ENCODE peak calls at places on chromosomes 4 and X, in four cellular contexts. X is K562, H is HepG2, V is GM12878. E is an unnamed sample.
A peak's percentile ranks its signal among the peaks of the same experiment; 100 is the strongest.

GRCh38 chr4:41693629-41694028 is 54.9 kb downstream of the PHOX2B start:
- DNase-seq in X (no peak), V (no peak), H (peak; percentile 16), E (peak; percentile 45)

GRCh38 chr4:181308476-181309170 is 934.6 kb upstream of the TENM3 start:
- DNase-seq in V (no peak), X (no peak), H (no peak), E (no peak)

GRCh38 chr4:1011022-1011694 is at the start of gene FGFRL1:
- DNase-seq in X (peak; percentile 88), H (peak; percentile 70), V (no peak), E (peak; percentile 69)

GRCh38 chr4:183347586-183347985 is 25.4 kb upstream of the CLDN24 start:
- DNase-seq in X (no peak), V (no peak), H (no peak), E (no peak)

GRCh38 chr4:158015241-158015640 is 157.6 kb downstream of the GASK1B start:
- DNase-seq in H (no peak), V (no peak), X (no peak), E (no peak)

GRCh38 chr4:47122592-47123291 is 91.4 kb downstream of the GABRB1 start:
- DNase-seq in X (peak; percentile 38), V (peak; percentile 21), H (peak; percentile 63), E (peak; percentile 10)

GRCh38 chr4:133154725-133155124 is 5.6 kb downstream of the PCDH10 start:
- DNase-seq in V (no peak), H (peak; percentile 4), X (no peak), E (peak; percentile 31)

GRCh38 chr4:105596676-105597075 is 44.3 kb downstream of the ARHGEF38 start:
- DNase-seq in H (no peak), V (no peak), X (no peak), E (no peak)

GRCh38 chr4:3699261-3699660 is 66.9 kb upstream of the ADRA2C start:
- DNase-seq in V (no peak), H (no peak), X (no peak), E (no peak)

GRCh38 chr4:83503974-83504373 is 19.1 kb upstream of the ABRAXAS1 start:
- DNase-seq in H (no peak), X (no peak), V (no peak), E (no peak)

GRCh38 chr4:10366628-10367027 is 90.6 kb downstream of the ZNF518B start:
- DNase-seq in X (no peak), V (no peak), H (no peak), E (no peak)

GRCh38 chr4:167717495-167717894 is 374.8 kb upstream of the ANXA10 start:
- DNase-seq in V (no peak), H (no peak), X (no peak), E (no peak)

GRCh38 chrX:44431206-44431605 is 87.7 kb upstream of the EFHC2 start:
- DNase-seq in X (no peak), V (no peak), H (peak; percentile 6), E (peak; percentile 59)

GRCh38 chr4:109465065-109465464 is 31.4 kb downstream of the SEC24B start:
- DNase-seq in H (no peak), X (no peak), V (no peak), E (no peak)

GRCh38 chrX:42176790-42177189 is 253.4 kb upstream of the CASK start:
- DNase-seq in X (no peak), H (no peak), V (no peak), E (peak; percentile 1)

GRCh38 chr4:105088110-105088879 is 58.4 kb upstream of the TET2 start:
- DNase-seq in H (no peak), V (no peak), X (no peak), E (no peak)

GRCh38 chrX:2463973-2464676 is 36.7 kb downstream of the DHRSX start:
- DNase-seq in X (peak; percentile 62), V (no peak), H (no peak), E (peak; percentile 41)

GRCh38 chrX:3653111-3653510 is 60.3 kb downstream of the PRKX start:
- DNase-seq in V (no peak), H (no peak), X (no peak), E (no peak)

GRCh38 chr4:3037957-3038451 is 36.3 kb downstream of the HTT-AS start:
- DNase-seq in H (no peak), V (no peak), X (no peak), E (no peak)

GRCh38 chr4:13860126-13860525 is 232.6 kb upstream of the BOD1L1 start:
- DNase-seq in V (no peak), X (no peak), H (peak; percentile 60), E (no peak)

GRCh38 chr4:150886597-150886996 is 128.5 kb downstream of the LRBA start:
- DNase-seq in V (no peak), H (no peak), X (no peak), E (no peak)

GRCh38 chr4:150888217-150888616 is 126.9 kb downstream of the LRBA start:
- DNase-seq in X (no peak), V (no peak), H (no peak), E (no peak)

GRCh38 chr4:150888625-150889024 is 126.5 kb downstream of the LRBA start:
- DNase-seq in V (no peak), H (no peak), X (no peak), E (no peak)

GRCh38 chr4:150890246-150890645 is 124.8 kb downstream of the LRBA start:
- DNase-seq in X (no peak), V (no peak), H (no peak), E (no peak)

DNA sequence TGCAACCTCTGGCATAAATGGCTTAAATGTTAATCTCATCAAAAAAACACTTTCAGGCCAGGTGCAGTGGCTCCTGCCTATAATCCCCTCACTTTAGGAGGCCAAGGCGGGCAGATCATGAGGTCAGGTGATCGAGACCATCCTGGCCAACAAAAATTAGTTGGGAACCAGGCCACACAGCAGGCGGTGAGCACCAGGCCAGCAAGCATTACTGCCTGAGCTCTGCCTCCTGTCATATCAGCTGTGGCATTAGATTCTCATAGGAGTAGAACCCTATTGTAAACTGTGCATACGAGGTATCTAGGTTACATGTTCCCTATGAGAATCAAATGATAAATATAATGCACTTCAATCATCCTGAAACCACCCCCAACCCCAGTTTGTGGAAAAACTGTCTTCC is 125.8 kb downstream of the LRBA start:
- DNase-seq in H (no peak), V (no peak), X (no peak), E (no peak)
- TF ChIP-seq CHD2 in H (no peak), V (no peak), X (no peak), E (no peak)

DNA sequence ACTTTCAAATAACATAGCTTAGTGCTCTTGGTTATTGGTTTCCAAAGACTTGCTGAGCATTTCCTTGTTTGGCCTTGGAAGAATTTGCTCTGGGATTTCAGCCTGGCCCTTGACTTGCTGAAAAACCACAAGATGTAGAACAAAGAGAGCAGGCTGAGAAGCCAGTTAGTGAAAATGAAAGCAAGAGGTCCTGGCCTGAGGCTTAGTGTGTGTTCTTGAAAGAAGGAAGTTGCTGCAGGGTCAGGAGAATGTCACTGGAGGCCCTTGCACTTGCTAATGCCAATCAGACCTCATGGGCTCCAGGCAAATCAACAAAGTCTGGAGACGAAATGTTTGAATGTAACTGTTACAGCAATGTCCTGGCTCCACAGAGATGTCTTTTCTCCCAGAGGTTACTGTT is 79.4 kb downstream of the SYNPO2 start:
- DNase-seq in H (no peak), V (peak; percentile 67), X (no peak), E (no peak)
- TF ChIP-seq HDAC2 in H (no peak), V (no peak), X (no peak), E (no peak)

GRCh38 chrX:18160369-18160768 is 60.3 kb downstream of the BEND2 start:
- DNase-seq in V (no peak), H (no peak), X (no peak), E (no peak)

DNA sequence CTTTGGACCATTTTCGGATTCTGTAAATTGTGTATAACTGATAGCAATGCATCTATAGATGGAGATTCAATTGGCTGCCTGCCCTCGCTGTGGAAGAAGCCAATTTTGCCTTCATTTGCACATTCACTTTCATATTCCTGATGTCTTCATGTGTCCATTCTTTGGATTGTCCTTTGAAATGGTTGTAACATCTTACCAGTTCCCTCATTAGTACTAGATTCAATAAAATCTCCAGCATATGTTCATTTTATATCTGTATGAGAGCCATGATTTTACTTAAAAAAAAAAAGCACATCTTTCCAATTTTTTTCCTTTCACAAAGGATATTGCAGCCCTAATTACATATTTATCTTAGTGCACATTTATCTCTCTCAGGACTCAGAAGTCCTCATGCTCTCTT is 61.7 kb downstream of the BEND2 start:
- DNase-seq in H (no peak), X (no peak), V (no peak), E (no peak)
- TF ChIP-seq MYC in H (no peak), X (no peak), V (no peak), E (no peak)

GRCh38 chr4:148211533-148211932 is 230.7 kb downstream of the NR3C2 start:
- DNase-seq in V (no peak), H (no peak), X (no peak), E (no peak)

GRCh38 chr4:148215202-148215601 is 227.0 kb downstream of the NR3C2 start:
- DNase-seq in X (no peak), H (no peak), V (no peak), E (no peak)

GRCh38 chr4:148216321-148216720 is 225.9 kb downstream of the NR3C2 start:
- DNase-seq in X (no peak), V (no peak), H (no peak), E (no peak)

GRCh38 chr4:148216866-148217814 is 225.1 kb downstream of the NR3C2 start:
- DNase-seq in X (no peak), V (peak; percentile 41), H (no peak), E (no peak)

GRCh38 chr4:148214529-148215166 is 227.6 kb downstream of the NR3C2 start:
- DNase-seq in V (no peak), H (no peak), X (no peak), E (no peak)
- TF ChIP-seq CHD2 in V (no peak), H (no peak), X (no peak), E (no peak)

DNA sequence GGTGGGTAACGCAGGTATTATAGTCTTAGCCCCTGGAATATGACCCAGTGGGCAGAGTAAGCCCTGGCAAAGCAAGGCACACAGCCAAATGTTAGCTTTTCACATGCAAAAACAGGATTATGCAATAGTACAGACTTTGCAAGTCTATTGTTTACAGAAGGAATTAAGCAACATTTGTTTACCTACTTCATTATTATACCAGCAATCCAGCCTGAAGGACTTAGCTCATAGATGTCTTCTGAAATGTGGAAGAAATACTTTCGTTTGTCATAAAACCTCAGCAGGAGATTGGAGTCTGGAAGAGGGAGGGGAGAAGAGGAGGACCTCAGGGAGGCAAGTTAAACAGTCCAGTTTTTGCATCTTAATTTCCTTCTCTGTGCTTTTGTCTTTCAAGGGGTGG is 226.7 kb upstream of the CENPE start:
- DNase-seq in V (no peak), H (peak; percentile 71), X (no peak), E (peak; percentile 3)
- TF ChIP-seq HDAC2 in V (no peak), H (peak; percentile 73), X (no peak), E (no peak)

GRCh38 chr4:153595894-153596601 is 88.0 kb upstream of the TLR2 start:
- DNase-seq in V (no peak), X (no peak), H (no peak), E (no peak)
- TF ChIP-seq MYC in V (no peak), X (no peak), H (no peak), E (no peak)

DNA sequence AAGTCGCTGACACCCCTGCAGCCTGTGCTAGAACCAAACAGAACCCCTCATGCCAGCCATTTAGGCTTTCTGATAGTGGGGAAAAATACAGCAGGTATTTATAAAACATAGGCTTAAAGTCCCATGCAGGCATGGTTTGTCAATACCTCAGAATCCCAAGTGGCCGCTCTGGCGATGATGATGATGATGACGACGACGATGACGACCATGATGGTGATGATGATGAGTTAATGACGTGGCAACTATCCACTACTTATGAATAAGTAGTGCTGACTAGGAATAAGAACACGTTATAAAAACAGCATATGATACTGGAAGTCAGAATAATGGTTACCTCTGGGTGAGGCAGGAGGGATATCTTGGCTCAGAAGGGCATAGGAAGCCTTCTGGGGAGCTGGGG is 18.0 kb downstream of the CCDC149 start:
- DNase-seq in H (no peak), V (no peak), X (no peak), E (no peak)
- TF ChIP-seq CHD2 in H (no peak), V (no peak), X (no peak), E (no peak)